ENCODE peak calls at places on chromosome X, in nine cellular contexts. M is stimulated activated CD4-positive, alpha-beta T cell treated with anti-CD3 and anti-CD28 coated beads, Interleukin-15, amount 100 ng/mL, for 1 hour; P is central memory CD4-positive, alpha-beta T cell; S is nucleus accumbens; L is left cardiac atrium; E is myocyte; Y is amniotic stem cell; Q is neural progenitor cell; V is astrocyte of the hippocampus. W is an unnamed sample.

GRCh38 chrX:41688835-41689234 is at the start of gene GPR34:
- DNase-seq in Y (no peak), Q (no peak), S (no peak), M (no peak), V (no peak), P (no peak), L (no peak), E (no peak), W (peak; percentile 19)

GRCh38 chrX:11724122-11725017 is 33.7 kb upstream of the MSL3 start:
- DNase-seq in L (no peak), Q (peak; percentile 12), E (peak; percentile 41), V (peak; percentile 48), P (peak; percentile 5), S (no peak), Y (peak; percentile 3), M (no peak), W (peak; percentile 9)

GRCh38 chrX:12890467-12890866 is 16.0 kb upstream of the TLR8 start:
- DNase-seq in Y (no peak), P (no peak), V (no peak), E (no peak), L (no peak), Q (no peak), S (no peak), M (no peak), W (peak; percentile 70)

GRCh38 chrX:74383611-74384010 is 37.7 kb upstream of the SLC16A2 start:
- DNase-seq in M (no peak), S (peak; percentile 9), V (peak; percentile 63), Y (peak; percentile 4), P (no peak), E (peak; percentile 59), Q (peak; percentile 44), L (peak; percentile 28), W (peak; percentile 31)

GRCh38 chrX:45070116-45071007 is 130.3 kb downstream of the DIPK2B start:
- DNase-seq in E (peak; percentile 44), Y (peak; percentile 20), S (no peak), L (no peak), V (peak; percentile 70), P (peak; percentile 29), M (no peak), Q (peak; percentile 27), W (peak; percentile 56)

GRCh38 chrX:13936804-13937203 is 92.9 kb downstream of the GEMIN8 start:
- DNase-seq in E (no peak), V (no peak), P (no peak), Y (no peak), M (no peak), S (no peak), L (no peak), Q (no peak), W (no peak)

GRCh38 chrX:150324035-150324728 is 38.9 kb upstream of the MAMLD1 start:
- DNase-seq in M (no peak), V (peak; percentile 83), P (no peak), Y (peak; percentile 36), S (no peak), Q (no peak), L (no peak), E (peak; percentile 60), W (no peak)

GRCh38 chrX:106912864-106913263 is 7.3 kb upstream of the CLDN2 start:
- DNase-seq in Q (no peak), M (no peak), Y (no peak), V (no peak), S (no peak), E (no peak), P (no peak), L (no peak), W (no peak)

GRCh38 chrX:23756165-23756564 is 13.1 kb upstream of the ACOT9 start:
- DNase-seq in P (peak; percentile 55), M (peak; percentile 16), Q (peak; percentile 89), V (peak; percentile 59), Y (no peak), L (peak; percentile 64), S (peak; percentile 4), E (peak; percentile 56), W (peak; percentile 46)

GRCh38 chrX:23901805-23902204 is 5.9 kb downstream of the APOO start:
- DNase-seq in Q (peak; percentile 88), Y (peak; percentile 32), P (peak; percentile 26), L (peak; percentile 41), S (no peak), M (no peak), E (peak; percentile 71), V (peak; percentile 74), W (peak; percentile 54)

GRCh38 chrX:29269390-29269789 is 682.1 kb downstream of the IL1RAPL1 start:
- DNase-seq in M (no peak), E (no peak), Q (no peak), V (no peak), Y (no peak), L (no peak), P (no peak), S (no peak), W (no peak)

GRCh38 chrX:19174401-19175025 is 52.2 kb upstream of the ADGRG2 start:
- DNase-seq in P (no peak), S (no peak), Y (peak; percentile 1), M (no peak), E (peak; percentile 20), V (peak; percentile 44), L (peak; percentile 34), Q (no peak), W (no peak)

GRCh38 chrX:13778916-13779315 is 38.0 kb downstream of the GPM6B start:
- DNase-seq in V (peak; percentile 26), E (peak; percentile 66), Y (no peak), S (no peak), M (no peak), L (no peak), Q (peak; percentile 24), P (no peak), W (no peak)

GRCh38 chrX:39162322-39162721 is 361.1 kb downstream of the MID1IP1 start:
- DNase-seq in M (no peak), L (no peak), Y (no peak), S (peak; percentile 1), P (peak; percentile 17), V (peak; percentile 18), E (no peak), Q (peak; percentile 54), W (no peak)

GRCh38 chrX:23937100-23937499 is 29.3 kb downstream of the CXorf58 start:
- DNase-seq in Q (peak; percentile 23), E (peak; percentile 14), M (no peak), P (no peak), Y (no peak), S (no peak), V (peak; percentile 2), L (no peak), W (no peak)

GRCh38 chrX:47264507-47265173 is 31.8 kb downstream of the USP11 start:
- DNase-seq in M (no peak), P (no peak), L (no peak), Y (no peak), V (peak; percentile 38), E (no peak), S (no peak), Q (no peak), W (no peak)

GRCh38 chrX:129523076-129524055 is at the start of gene SMARCA1:
- DNase-seq in Y (peak; percentile 12), M (no peak), P (no peak), V (peak; percentile 75), Q (peak; percentile 76), L (peak; percentile 54), S (peak; percentile 21), E (peak; percentile 49), W (no peak)

GRCh38 chrX:99117011-99117410 is 1293.1 kb downstream of the PCDH19 start:
- DNase-seq in P (no peak), V (no peak), M (no peak), Y (no peak), L (no peak), E (no peak), Q (no peak), S (no peak), W (no peak)

GRCh38 chrX:39167791-39168190 is 366.5 kb downstream of the MID1IP1 start:
- DNase-seq in E (no peak), Y (no peak), P (no peak), V (no peak), S (no peak), Q (no peak), L (no peak), M (no peak), W (no peak)

GRCh38 chrX:115960440-115961084 is 210.0 kb upstream of the AGTR2 start:
- DNase-seq in Q (no peak), M (no peak), S (no peak), Y (no peak), L (no peak), E (peak; percentile 4), V (no peak), P (no peak), W (no peak)

GRCh38 chrX:131067846-131068745 is 9.9 kb downstream of the ARHGAP36 start:
- DNase-seq in P (no peak), M (no peak), Y (no peak), L (no peak), Q (peak; percentile 50), V (no peak), S (no peak), E (no peak), W (peak; percentile 4)

GRCh38 chrX:153371256-153371655 is 29.9 kb downstream of the PNMA6E start:
- DNase-seq in L (no peak), M (no peak), P (no peak), Y (no peak), S (no peak), Q (no peak), V (peak; percentile 9), E (no peak), W (no peak)

GRCh38 chrX:11954196-11954595 is 184.1 kb upstream of the FRMPD4 start:
- DNase-seq in L (no peak), V (no peak), M (no peak), P (no peak), Q (no peak), E (no peak), S (no peak), Y (no peak), W (no peak)

GRCh38 chrX:74492720-74493201 is 71.5 kb downstream of the SLC16A2 start:
- DNase-seq in Q (peak; percentile 65), L (no peak), Y (no peak), E (peak; percentile 5), V (no peak), M (no peak), S (no peak), P (no peak), W (no peak)

GRCh38 chrX:8848921-8849320 is 47.7 kb upstream of the FAM9A start:
- DNase-seq in L (no peak), Y (no peak), V (peak; percentile 52), E (no peak), P (no peak), S (no peak), M (no peak), Q (no peak), W (no peak)

GRCh38 chrX:40096395-40097091 is 1.2 kb downstream of the BCOR start:
- DNase-seq in P (peak; percentile 71), V (peak; percentile 66), L (peak; percentile 60), Y (no peak), E (peak; percentile 43), M (peak; percentile 25), Q (peak; percentile 61), S (peak; percentile 34), W (no peak)

GRCh38 chrX:12974217-12974796 is 603 bp upstream of the TMSB4X start:
- DNase-seq in P (no peak), S (peak; percentile 24), Q (peak; percentile 74), V (peak; percentile 79), E (peak; percentile 75), L (peak; percentile 70), Y (no peak), M (no peak), W (no peak)

GRCh38 chrX:50920132-50920531 is 9.6 kb downstream of the BMP15 start:
- DNase-seq in V (peak; percentile 28), E (no peak), L (no peak), S (no peak), M (no peak), Y (no peak), P (no peak), Q (peak; percentile 22), W (no peak)

GRCh38 chrX:26192204-26192603 is at the start of gene MAGEB6:
- DNase-seq in S (no peak), E (no peak), Q (no peak), L (no peak), Y (no peak), P (no peak), V (no peak), M (no peak), W (no peak)

GRCh38 chrX:24396236-24396929 is 35.9 kb downstream of the SUPT20HL1 start:
- DNase-seq in V (peak; percentile 86), M (no peak), L (no peak), Q (no peak), S (no peak), E (peak; percentile 53), Y (no peak), P (no peak), W (no peak)

GRCh38 chrX:30513284-30513683 is 64.3 kb downstream of the TASL start:
- DNase-seq in E (no peak), L (no peak), V (no peak), P (no peak), S (no peak), M (no peak), Y (no peak), Q (peak; percentile 6), W (peak; percentile 7)